ENCODE peak calls at places on chromosomes 11 and 22, in seven cellular contexts. R is mesendoderm, W is IMR-90, A is H1, E is mesenchymal stem cell, F is H9, C is neuronal stem cell. L is an unnamed sample.

GRCh38 chr22:26709617-26710390 is 52.4 kb downstream of the MIAT start:
- DNase-seq in R (no peak), W (peak), A (no peak), E (peak), F (no peak), C (no peak), L (peak)

GRCh38 chr11:85826096-85826855 is 15.3 kb upstream of the SYTL2 start:
- DNase-seq in R (peak), W (peak), A (no peak), E (peak), F (peak), C (no peak), L (no peak)

GRCh38 chr22:17733484-17733883 is 40.8 kb downstream of the BID start:
- DNase-seq in R (no peak), W (peak), A (no peak), E (no peak), F (no peak), C (no peak), L (no peak)

GRCh38 chr11:45658292-45658991 is 7.0 kb downstream of the CHST1 start:
- DNase-seq in R (peak), W (peak), A (peak), E (peak), F (peak), C (no peak), L (no peak)

GRCh38 chr22:20472629-20473442 is 22.8 kb downstream of the KLHL22 start:
- DNase-seq in R (no peak), W (no peak), A (no peak), E (no peak), F (no peak), C (no peak), L (peak)

GRCh38 chr11:91921974-91922373 is 302.6 kb upstream of the FAT3 start:
- DNase-seq in R (no peak), W (no peak), A (no peak), E (no peak), F (no peak), C (no peak), L (peak)

GRCh38 chr11:19345848-19346681 is 105.3 kb upstream of the E2F8 start:
- DNase-seq in R (peak), W (no peak), A (no peak), E (peak), F (no peak), C (peak), L (no peak)

GRCh38 chr22:46008291-46008690 is 31.3 kb upstream of the WNT7B start:
- DNase-seq in R (no peak), W (no peak), A (no peak), E (no peak), F (no peak), C (no peak), L (no peak)

GRCh38 chr22:45459235-45459634 is 43.4 kb upstream of the FBLN1 start:
- DNase-seq in R (no peak), W (no peak), A (no peak), E (no peak), F (no peak), C (no peak), L (no peak)

GRCh38 chr11:95296165-95296564 is 65.2 kb upstream of the SESN3 start:
- DNase-seq in R (no peak), W (no peak), A (no peak), E (no peak), F (no peak), C (no peak), L (no peak)

GRCh38 chr11:22192642-22193347 is at the start of gene ANO5:
- DNase-seq in R (peak), W (no peak), A (peak), E (no peak), F (peak), C (peak), L (peak)

GRCh38 chr11:130608267-130608666 is 159.8 kb downstream of the ADAMTS15 start:
- DNase-seq in R (no peak), W (no peak), A (no peak), E (no peak), F (no peak), C (no peak), L (no peak)

GRCh38 chr11:130609121-130610035 is 160.9 kb downstream of the ADAMTS15 start:
- DNase-seq in R (peak), W (no peak), A (no peak), E (peak), F (peak), C (no peak), L (no peak)

GRCh38 chr11:130604606-130605005 is 156.2 kb downstream of the ADAMTS15 start:
- DNase-seq in R (no peak), W (no peak), A (no peak), E (no peak), F (no peak), C (no peak), L (no peak)

GRCh38 chr11:130606181-130606580 is 157.7 kb downstream of the ADAMTS15 start:
- DNase-seq in R (no peak), W (no peak), A (no peak), E (no peak), F (no peak), C (no peak), L (no peak)

GRCh38 chr11:130606781-130607511 is 158.5 kb downstream of the ADAMTS15 start:
- DNase-seq in R (no peak), W (peak), A (no peak), E (no peak), F (no peak), C (no peak), L (no peak)
- H2AK5ac ChIP-seq in R (no peak), W (peak), A (no peak), E (peak), F (no peak), C (no peak), L (no peak)

GRCh38 chr11:65211293-65212105 is 29.8 kb downstream of the CAPN1 start:
- DNase-seq in R (no peak), W (no peak), A (no peak), E (no peak), F (no peak), C (no peak), L (no peak)
- H2AK5ac ChIP-seq in R (no peak), W (no peak), A (peak), E (no peak), F (no peak), C (no peak), L (no peak)

DNA sequence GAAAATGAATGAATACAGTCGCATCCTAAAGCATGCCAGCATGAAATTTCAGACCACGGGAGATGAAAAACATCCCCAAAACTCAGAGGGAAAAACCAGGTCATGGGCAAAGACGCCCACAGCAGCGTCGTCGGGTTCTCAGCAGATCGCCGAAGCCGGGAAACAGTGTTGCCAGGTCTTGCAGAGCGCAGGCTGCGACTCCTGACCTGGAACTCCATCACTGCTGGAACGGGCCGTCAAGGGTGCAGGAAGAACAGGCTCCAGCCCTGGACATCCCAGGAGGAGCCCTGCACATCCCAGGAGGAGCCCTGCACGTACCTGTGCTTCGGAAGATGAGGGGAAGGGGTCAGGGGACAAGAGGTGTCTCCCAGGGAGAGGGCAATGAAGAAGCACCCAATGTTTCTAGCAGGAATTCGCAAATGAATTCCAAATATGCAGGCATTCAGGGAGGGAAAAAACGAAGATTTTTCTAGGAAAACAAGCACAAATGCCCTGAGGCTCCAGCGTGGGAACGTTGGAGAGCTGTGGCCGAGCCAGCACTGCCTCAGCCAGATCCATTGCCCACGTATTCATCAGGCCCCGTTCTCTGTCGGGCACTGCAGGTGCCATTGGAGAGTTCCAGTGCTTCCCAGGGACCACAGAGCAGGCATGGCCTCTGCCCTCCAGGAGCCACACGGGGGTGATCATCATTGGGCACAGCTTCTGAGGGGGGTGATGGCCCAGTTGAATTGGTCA is 1110.4 kb downstream of the BRD1 start:
- DNase-seq in R (peak), W (no peak), A (no peak), E (no peak), F (no peak), C (no peak), L (peak)
- H2AK5ac ChIP-seq in R (no peak), W (no peak), A (no peak), E (no peak), F (no peak), C (no peak), L (no peak)

DNA sequence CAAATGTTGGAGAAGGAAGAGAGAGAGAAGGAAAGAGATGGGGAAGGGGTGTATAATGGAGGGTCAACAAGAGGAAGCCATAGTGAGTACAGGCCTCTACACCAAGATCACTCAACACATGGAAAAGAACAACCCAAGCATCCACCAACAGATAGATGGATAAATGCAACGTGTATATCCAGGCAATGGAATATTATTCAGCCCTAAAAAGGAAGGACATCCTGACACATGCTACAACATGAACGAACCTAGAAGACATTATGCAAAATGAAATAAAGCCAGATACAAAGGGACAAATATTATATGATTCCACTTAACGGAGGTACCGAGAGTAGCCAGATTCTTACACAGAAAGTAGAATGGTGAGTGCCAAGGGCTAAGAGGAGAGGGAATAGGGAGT is 59.3 kb downstream of the NRXN2 start:
- DNase-seq in R (no peak), W (no peak), A (no peak), E (no peak), F (no peak), C (no peak), L (no peak)
- H2AK5ac ChIP-seq in R (no peak), W (no peak), A (no peak), E (no peak), F (no peak), C (no peak), L (no peak)

GRCh38 chr11:121790435-121790834 is 325.6 kb downstream of the BLID start:
- DNase-seq in R (peak), W (no peak), A (no peak), E (no peak), F (no peak), C (no peak), L (no peak)
- H2AK5ac ChIP-seq in R (no peak), W (no peak), A (no peak), E (no peak), F (no peak), C (no peak), L (no peak)

DNA sequence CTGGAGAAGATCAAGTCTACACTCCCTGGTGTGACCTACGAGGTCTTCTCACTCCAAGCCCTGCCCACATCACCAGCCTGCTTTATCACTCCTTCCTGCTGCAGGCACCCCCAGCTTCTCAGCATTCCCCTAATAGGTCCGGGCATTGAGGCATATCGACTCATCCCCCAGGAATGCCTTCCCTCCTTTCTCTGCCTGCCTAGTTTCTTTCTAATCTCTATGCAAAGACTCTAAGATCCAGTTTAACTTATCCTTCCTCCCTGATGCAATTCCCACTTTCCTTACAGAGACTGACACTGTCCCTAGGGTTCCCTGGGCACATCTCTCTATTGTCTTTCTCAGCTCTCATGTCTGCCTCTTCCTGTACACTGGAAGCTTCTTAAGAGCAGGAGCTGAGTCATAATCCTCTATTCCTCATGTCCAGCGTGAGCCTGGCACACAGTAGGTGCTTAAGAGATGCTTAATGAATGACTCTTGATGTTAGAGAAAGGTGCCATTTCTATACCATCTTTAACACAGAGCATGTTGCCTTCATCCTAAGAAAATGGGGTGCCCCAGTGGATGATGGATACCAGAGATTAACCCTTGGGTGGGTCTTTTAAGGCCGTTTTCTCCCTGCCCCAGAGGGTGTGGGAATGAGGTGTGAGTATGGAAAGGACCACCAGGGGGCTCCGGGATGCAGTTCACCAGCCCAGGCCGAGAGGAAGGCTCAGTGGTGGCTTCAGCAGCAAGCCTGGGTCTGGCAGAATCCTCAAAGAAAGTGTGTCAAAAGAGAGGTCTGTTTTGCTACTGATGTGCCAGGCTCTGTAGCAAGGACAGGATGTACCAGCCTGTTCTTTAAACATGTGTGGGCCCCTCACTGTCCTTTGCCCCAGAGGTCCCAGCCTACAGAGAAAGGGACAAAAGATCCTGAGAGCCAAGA is 34.7 kb downstream of the PARVA start:
- DNase-seq in R (peak), W (peak), A (peak), E (peak), F (peak), C (peak), L (peak)
- H2AK5ac ChIP-seq in R (no peak), W (peak), A (no peak), E (peak), F (no peak), C (no peak), L (peak)

GRCh38 chr22:29641781-29642355 is 38.4 kb downstream of the NF2 start:
- DNase-seq in R (no peak), W (no peak), A (no peak), E (peak), F (no peak), C (no peak), L (no peak)
- H2AK5ac ChIP-seq in R (no peak), W (no peak), A (no peak), E (peak), F (no peak), C (no peak), L (no peak)

GRCh38 chr22:39490135-39490798 is 11.8 kb upstream of the MIEF1 start:
- DNase-seq in R (peak), W (peak), A (peak), E (peak), F (peak), C (peak), L (peak)

GRCh38 chr22:39487826-39488520 is 14.1 kb upstream of the MIEF1 start:
- DNase-seq in R (no peak), W (no peak), A (no peak), E (no peak), F (no peak), C (no peak), L (no peak)

GRCh38 chr22:39489094-39490068 is 12.7 kb upstream of the MIEF1 start:
- DNase-seq in R (no peak), W (no peak), A (no peak), E (no peak), F (no peak), C (no peak), L (no peak)

GRCh38 chr22:39486951-39487825 is 14.9 kb upstream of the MIEF1 start:
- DNase-seq in R (no peak), W (no peak), A (no peak), E (no peak), F (no peak), C (no peak), L (no peak)

GRCh38 chr22:39488563-39489083 is 13.5 kb upstream of the MIEF1 start:
- DNase-seq in R (no peak), W (no peak), A (no peak), E (no peak), F (no peak), C (no peak), L (no peak)
- H2AK5ac ChIP-seq in R (no peak), W (no peak), A (no peak), E (no peak), F (no peak), C (no peak), L (no peak)

GRCh38 chr11:5083602-5084001 is 14.2 kb downstream of the OR52E1 start:
- DNase-seq in R (no peak), W (no peak), A (no peak), E (no peak), F (no peak), C (no peak), L (no peak)
- H2AK5ac ChIP-seq in R (no peak), W (no peak), A (no peak), E (no peak), F (no peak), C (no peak), L (no peak)